ENCODE peak calls at places on chromosomes 1 and 21, in six cellular contexts. F, H, J, T, W and R are unnamed samples.

GRCh38 chr1:81543764-81544163 is 257.0 kb upstream of the ADGRL2 start:
- DNase-seq in F (no peak), H (no peak), J (no peak), T (no peak), W (no peak), R (no peak)

GRCh38 chr1:205475855-205476254 is 20.0 kb upstream of the BLACAT1 start:
- DNase-seq in F (no peak), H (no peak), J (no peak), T (no peak), W (no peak), R (no peak)

GRCh38 chr1:42328047-42328625 is 6.9 kb downstream of the FOXJ3 start:
- DNase-seq in F (no peak), H (no peak), J (no peak), T (no peak), W (no peak), R (no peak)

GRCh38 chr1:24724345-24725208 is 20.7 kb upstream of the CLIC4 start:
- DNase-seq in F (peak; percentile 13), H (peak; percentile 84), J (peak; percentile 76), T (no peak), W (peak; percentile 95), R (peak; percentile 91)

GRCh38 chr1:209150114-209150513 is 433.4 kb upstream of the CAMK1G start:
- DNase-seq in F (no peak), H (peak; percentile 15), J (peak; percentile 61), T (no peak), W (no peak), R (peak; percentile 72)

GRCh38 chr1:36755313-36756230 is 272.9 kb upstream of the CSF3R start:
- DNase-seq in F (no peak), H (no peak), J (no peak), T (no peak), W (no peak), R (no peak)

GRCh38 chr1:25079048-25079447 is 149.0 kb upstream of the RUNX3 start:
- DNase-seq in F (no peak), H (no peak), J (no peak), T (no peak), W (no peak), R (no peak)

GRCh38 chr1:58249729-58250586 is 296.6 kb downstream of the OMA1 start:
- DNase-seq in F (peak; percentile 41), H (peak; percentile 11), J (peak; percentile 34), T (no peak), W (no peak), R (peak; percentile 49)

GRCh38 chr1:191866155-191866554 is 292.1 kb upstream of the RGS18 start:
- DNase-seq in F (no peak), H (no peak), J (no peak), T (no peak), W (no peak), R (no peak)

GRCh38 chr1:209554761-209555611 is 28.5 kb upstream of the CAMK1G start:
- DNase-seq in F (no peak), H (no peak), J (no peak), T (no peak), W (no peak), R (no peak)

GRCh38 chr1:27633640-27634165 is 1.3 kb downstream of the FGR start:
- DNase-seq in F (no peak), H (no peak), J (no peak), T (no peak), W (no peak), R (no peak)

GRCh38 chr1:2526824-2527552 is 592 bp upstream of the PANK4 start:
- DNase-seq in F (no peak), H (peak; percentile 59), J (peak; percentile 23), T (no peak), W (no peak), R (peak; percentile 30)

GRCh38 chr1:23810818-23811420 is 10.4 kb upstream of the GALE start:
- DNase-seq in F (no peak), H (peak; percentile 16), J (peak; percentile 25), T (no peak), W (no peak), R (peak; percentile 64)

GRCh38 chr1:108816049-108816882 is 40.6 kb downstream of the AKNAD1 start:
- DNase-seq in F (peak; percentile 50), H (peak; percentile 93), J (peak; percentile 98), T (no peak), W (peak; percentile 44), R (peak; percentile 98)

GRCh38 chr1:92168657-92169056 is 49.1 kb upstream of the C1orf146 start:
- DNase-seq in F (peak; percentile 25), H (peak; percentile 74), J (no peak), T (no peak), W (peak; percentile 62), R (no peak)

GRCh38 chr1:50893466-50893865 is 66.6 kb downstream of the FAF1 start:
- DNase-seq in F (no peak), H (no peak), J (no peak), T (no peak), W (no peak), R (no peak)

GRCh38 chr1:18599096-18599495 is 31.6 kb upstream of the PAX7 start:
- DNase-seq in F (no peak), H (no peak), J (no peak), T (no peak), W (no peak), R (no peak)

GRCh38 chr1:201774224-201774982 is 54.6 kb upstream of the IPO9 start:
- DNase-seq in F (no peak), H (peak; percentile 89), J (peak; percentile 66), T (no peak), W (no peak), R (no peak)

GRCh38 chr1:214844319-214844718 is 238.2 kb upstream of the KCNK2 start:
- DNase-seq in F (no peak), H (no peak), J (no peak), T (no peak), W (no peak), R (no peak)

GRCh38 chr1:166859597-166859996 is 16.5 kb downstream of the TADA1 start:
- DNase-seq in F (no peak), H (no peak), J (no peak), T (no peak), W (no peak), R (no peak)

GRCh38 chr1:197994907-197995407 is 77.8 kb downstream of the LHX9 start:
- DNase-seq in F (no peak), H (peak; percentile 2), J (no peak), T (no peak), W (no peak), R (no peak)

GRCh38 chr1:18653375-18653774 is 22.7 kb downstream of the PAX7 start:
- DNase-seq in F (no peak), H (no peak), J (no peak), T (no peak), W (no peak), R (no peak)

GRCh38 chr1:68916227-68916853 is 419.5 kb upstream of the DEPDC1 start:
- DNase-seq in F (no peak), H (peak; percentile 39), J (peak; percentile 87), T (no peak), W (no peak), R (no peak)

GRCh38 chr1:7232441-7232840 is 447.2 kb downstream of the CAMTA1 start:
- DNase-seq in F (no peak), H (no peak), J (no peak), T (no peak), W (no peak), R (no peak)

GRCh38 chr1:225849905-225850304 is 32.3 kb downstream of the TMEM63A start:
- DNase-seq in F (no peak), H (no peak), J (no peak), T (no peak), W (no peak), R (no peak)

GRCh38 chr21:37555672-37556261 is 189.2 kb downstream of the DYRK1A start:
- DNase-seq in F (no peak), H (no peak), J (no peak), T (no peak), W (no peak), R (no peak)